ENCODE peak calls at places on chromosomes 13 and 19, in nine cellular contexts. J is pancreas; H is HepG2; W is CD8-positive, alpha-beta T cell; G is colonic mucosa; U is aorta; F is psoas muscle; K is adipocyte; O is ovary. A is an unnamed sample. For H3K4me1, the result is how much of the 10 kb centered on the place peaks cover.

GRCh38 chr19:45768644-45769053 is 403 bp downstream of the SIX5 start:
- DNase-seq in F (no peak), O (no peak), W (peak), J (peak), K (peak), H (no peak), U (peak), G (no peak), A (no peak)

GRCh38 chr13:27455331-27455855 is 5.0 kb upstream of the MTIF3 start:
- DNase-seq in O (no peak), W (no peak), U (no peak), K (peak), G (no peak), J (no peak), F (no peak), H (no peak), A (no peak)

GRCh38 chr13:21556051-21556450 is 47.9 kb downstream of the MICU2 start:
- DNase-seq in K (peak), G (no peak), W (no peak), U (no peak), O (no peak), J (no peak), F (no peak), H (no peak), A (no peak)

GRCh38 chr19:9913237-9914000 is 22.9 kb downstream of the OLFM2 start:
- DNase-seq in K (peak), J (peak), U (no peak), O (no peak), H (no peak), G (no peak), W (no peak), F (no peak), A (no peak)

GRCh38 chr19:15253513-15253912 is 21.3 kb upstream of the EPHX3 start:
- DNase-seq in H (no peak), W (no peak), G (no peak), J (no peak), U (no peak), F (no peak), K (no peak), O (no peak), A (peak)

GRCh38 chr19:49744946-49745381 is 18.1 kb downstream of the TSKS start:
- DNase-seq in W (no peak), J (no peak), U (no peak), K (no peak), O (no peak), G (no peak), H (no peak), F (no peak), A (no peak)

GRCh38 chr19:11649941-11650340 is 52.7 kb downstream of the ZNF627 start:
- DNase-seq in F (no peak), W (no peak), K (peak), U (no peak), O (no peak), J (no peak), G (no peak), H (no peak), A (no peak)

GRCh38 chr19:43315851-43316250 is 37.6 kb upstream of the CD177 start:
- DNase-seq in F (no peak), G (no peak), K (no peak), O (no peak), H (no peak), U (no peak), J (no peak), W (no peak), A (no peak)

GRCh38 chr19:10516671-10517286 is 468 bp downstream of the S1PR5 start:
- DNase-seq in O (no peak), G (no peak), F (no peak), U (no peak), H (no peak), W (peak), K (peak), J (no peak), A (no peak)

GRCh38 chr13:94707400-94708021 is 4.8 kb downstream of the SOX21 start:
- DNase-seq in U (no peak), K (no peak), J (no peak), H (no peak), G (no peak), W (no peak), O (no peak), F (no peak), A (no peak)

GRCh38 chr19:47229674-47230121 is 1.3 kb downstream of the BBC3 start:
- DNase-seq in F (no peak), K (peak), J (no peak), H (no peak), W (peak), G (peak), U (no peak), O (no peak), A (no peak)

GRCh38 chr13:78596701-78597550 is 6.4 kb downstream of the POU4F1 start:
- DNase-seq in F (no peak), H (no peak), U (peak), W (no peak), J (no peak), K (no peak), G (no peak), O (no peak), A (no peak)

GRCh38 chr19:41887711-41888382 is 4.9 kb downstream of the ARHGEF1 start:
- DNase-seq in F (no peak), H (peak), U (no peak), J (peak), G (peak), K (no peak), W (peak), O (no peak), A (no peak)

GRCh38 chr13:59332966-59333365 is 830.8 kb downstream of the DIAPH3 start:
- DNase-seq in J (no peak), W (no peak), U (no peak), G (no peak), H (no peak), F (no peak), K (no peak), O (no peak), A (no peak)

GRCh38 chr19:51440846-51441409 is 17.3 kb downstream of the SIGLEC8 start:
- DNase-seq in K (no peak), J (no peak), H (no peak), O (no peak), U (no peak), F (no peak), W (peak), G (no peak), A (no peak)

GRCh38 chr13:21053231-21053630 is 8.2 kb downstream of the LATS2 start:
- DNase-seq in W (no peak), F (no peak), J (no peak), K (no peak), U (no peak), H (no peak), G (no peak), O (no peak), A (peak)

GRCh38 chr13:40814803-40815202 is 25.4 kb downstream of the SLC25A15 start:
- DNase-seq in K (peak), U (no peak), G (no peak), W (no peak), J (no peak), O (no peak), F (no peak), H (no peak), A (no peak)

GRCh38 chr13:26465514-26465913 is 92.0 kb upstream of the WASF3 start:
- DNase-seq in F (no peak), W (no peak), G (no peak), J (no peak), H (no peak), U (no peak), K (no peak), O (no peak), A (no peak)

GRCh38 chr13:97855570-97855970 is 97.9 kb upstream of the IPO5 start:
- DNase-seq in J (no peak), U (no peak), G (peak), F (no peak), K (peak), H (peak), W (no peak), O (peak), A (no peak)

GRCh38 chr19:8209965-8210659 is 942 bp downstream of the CERS4 start:
- DNase-seq in K (no peak), W (no peak), G (no peak), F (no peak), U (no peak), H (no peak), O (no peak), J (no peak), A (no peak)

GRCh38 chr13:48600374-48601364 is 53.1 kb upstream of the CYSLTR2 start:
- DNase-seq in G (no peak), H (peak), F (no peak), K (peak), O (no peak), J (no peak), W (no peak), U (no peak), A (no peak)

GRCh38 chr19:5447700-5448311 is 7.4 kb upstream of the ZNRF4 start:
- DNase-seq in K (no peak), W (no peak), U (no peak), H (no peak), J (no peak), O (no peak), G (no peak), F (no peak), A (no peak)

GRCh38 chr19:45258862-45259261 is 7.8 kb downstream of the MARK4 start:
- DNase-seq in G (no peak), O (no peak), K (no peak), F (no peak), W (no peak), J (no peak), U (no peak), H (no peak), A (no peak)

GRCh38 chr19:34317311-34317927 is 47.6 kb upstream of the GPI start:
- DNase-seq in U (no peak), O (no peak), W (peak), H (no peak), J (no peak), K (no peak), F (no peak), G (peak), A (no peak)

GRCh38 chr19:4851551-4852290 is 15.7 kb downstream of the PLIN3 start:
- DNase-seq in G (peak), J (peak), W (peak), O (peak), U (peak), H (peak), K (peak), F (peak), A (peak)

GRCh38 chr13:23631676-23632622 is 61.7 kb downstream of the TNFRSF19 start:
- DNase-seq in H (peak), J (no peak), G (no peak), K (no peak), O (no peak), W (no peak), U (no peak), F (no peak), A (no peak)
- H3K4me1 ChIP-seq in H (half or more), J (under half), G (under half), K (under half), O (under half), W (under half), U (under half), F (under half), A (under half)

DNA sequence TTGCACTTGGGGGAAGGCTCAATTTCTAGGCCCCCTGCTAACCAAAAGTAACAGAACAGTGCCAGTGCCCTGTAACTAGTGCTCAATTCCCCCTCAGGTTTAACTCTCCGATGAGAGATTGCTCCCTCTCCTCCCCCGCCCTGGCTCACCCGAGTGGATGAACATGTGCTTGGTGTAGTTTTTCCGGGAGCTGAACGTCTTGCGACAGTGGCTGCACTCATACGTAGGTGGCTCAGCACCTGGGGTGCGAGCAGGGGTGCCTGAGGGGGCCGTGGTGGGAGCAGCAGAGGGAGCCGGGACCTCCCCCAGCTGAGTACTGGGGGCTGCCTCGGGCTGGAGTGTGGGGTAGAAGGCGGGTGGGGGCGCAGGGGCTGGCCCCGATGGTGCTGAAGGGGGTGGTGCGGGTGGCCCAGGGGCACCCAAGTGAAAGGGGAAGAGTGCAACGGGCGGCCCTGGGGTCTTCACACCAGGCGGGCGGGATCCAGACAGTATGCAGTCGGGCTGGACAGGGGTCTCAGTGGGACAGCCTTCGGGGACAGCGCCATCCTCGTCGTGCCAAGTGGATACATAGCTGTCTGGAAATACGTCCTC is 3.3 kb downstream of the ZBTB45 start:
- DNase-seq in J (no peak), H (no peak), F (no peak), O (no peak), K (no peak), G (no peak), U (no peak), W (no peak), A (no peak)
- H3K4me1 ChIP-seq in J (under half), H (half or more), F (under half), O (under half), K (under half), G (under half), U (under half), W (under half), A (half or more)

GRCh38 chr19:13835791-13836723 is 40.8 kb downstream of the ZSWIM4 start:
- DNase-seq in G (peak), W (peak), K (no peak), F (peak), J (no peak), H (no peak), U (peak), O (no peak), A (peak)
- H3K4me1 ChIP-seq in G (under half), W (half or more), K (half or more), F (under half), J (under half), H (under half), U (under half), O (under half), A (under half)

GRCh38 chr13:113605461-113605860 is 20.9 kb downstream of the TFDP1 start:
- DNase-seq in H (no peak), U (no peak), O (no peak), J (no peak), G (no peak), K (no peak), F (no peak), W (no peak), A (no peak)
- H3K4me1 ChIP-seq in H (under half), U (under half), O (under half), J (under half), G (under half), K (under half), F (under half), W (under half), A (under half)

DNA sequence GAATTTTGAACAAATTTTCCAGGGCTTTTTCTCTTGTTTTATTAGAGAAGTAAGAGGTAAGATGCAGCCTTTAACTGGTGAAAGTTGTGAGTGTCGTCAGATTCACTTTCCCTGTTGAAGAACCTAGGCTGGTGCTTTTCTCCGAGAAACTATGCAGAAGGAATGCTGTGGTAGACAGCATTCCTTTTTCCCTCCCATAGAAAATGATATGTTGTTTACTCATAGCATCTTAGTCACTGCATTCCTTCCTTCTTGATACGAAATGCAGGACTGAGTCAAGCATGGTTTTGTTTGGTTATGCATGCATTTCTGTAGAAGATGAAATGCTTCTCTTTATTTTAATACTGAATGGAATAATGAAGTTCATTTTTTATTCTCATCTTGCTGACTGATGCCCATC is 3.4 kb downstream of the ITGBL1 start:
- DNase-seq in G (no peak), O (no peak), U (no peak), K (peak), W (no peak), H (no peak), J (no peak), F (no peak), A (no peak)
- H3K4me1 ChIP-seq in G (under half), O (under half), U (under half), K (under half), W (under half), H (under half), J (under half), F (under half), A (under half)

GRCh38 chr19:38277969-38278680 is 13.8 kb downstream of the SPINT2 start:
- DNase-seq in O (peak), K (no peak), W (no peak), H (no peak), G (no peak), J (no peak), U (peak), F (peak), A (no peak)
- H3K4me1 ChIP-seq in O (under half), K (under half), W (under half), H (under half), G (under half), J (under half), U (under half), F (under half), A (under half)

DNA sequence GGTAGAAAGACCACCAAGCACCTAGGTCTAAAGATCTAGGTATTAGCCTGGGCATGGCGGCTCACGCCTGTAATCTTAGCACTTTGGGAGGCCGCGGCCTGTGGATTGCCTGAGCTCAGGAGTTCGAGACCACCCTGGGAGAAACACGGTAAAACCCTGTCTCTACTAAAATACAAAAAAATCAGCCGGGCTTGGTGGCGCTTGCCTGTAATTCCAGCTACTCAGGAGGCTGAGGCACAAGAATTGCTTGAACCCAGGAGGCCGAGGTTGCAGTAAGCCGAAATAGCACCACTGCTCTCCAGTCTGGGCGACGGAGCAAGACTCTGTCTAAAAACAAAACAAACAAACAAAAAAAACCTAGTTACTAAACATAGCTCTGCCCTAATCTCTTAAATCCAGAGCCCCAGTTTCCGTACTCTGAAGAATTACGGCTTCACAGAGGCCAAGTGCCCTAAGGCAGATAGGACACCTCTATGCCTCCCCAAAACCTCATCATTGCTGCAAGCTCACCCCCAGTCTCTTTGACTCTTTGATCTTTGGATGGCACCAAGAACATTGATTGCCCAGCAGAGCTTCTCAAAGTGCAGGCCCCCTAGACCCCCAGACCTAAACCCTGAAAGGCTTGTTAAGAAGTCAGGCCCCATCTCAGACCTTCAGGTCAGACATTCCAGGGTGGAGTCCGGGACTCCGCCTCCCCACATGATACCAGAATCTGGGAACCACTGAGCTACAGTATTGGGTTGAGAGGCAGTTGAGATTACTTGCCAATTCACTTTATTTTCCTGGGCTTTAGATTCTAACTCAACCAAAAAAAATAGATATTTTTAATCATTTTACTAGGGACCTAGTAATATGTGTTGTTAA is 2.8 kb downstream of the COL4A2 start:
- DNase-seq in W (no peak), U (no peak), O (no peak), F (no peak), J (no peak), G (no peak), H (no peak), K (no peak), A (peak)
- H3K4me1 ChIP-seq in W (under half), U (under half), O (under half), F (under half), J (under half), G (under half), H (under half), K (half or more), A (half or more)

GRCh38 chr13:31898383-31899071 is 133.0 kb upstream of the FRY start:
- DNase-seq in K (no peak), W (no peak), G (no peak), F (no peak), O (no peak), U (no peak), J (no peak), H (no peak), A (no peak)

GRCh38 chr13:31904941-31905824 is 126.4 kb upstream of the FRY start:
- DNase-seq in H (no peak), G (no peak), J (no peak), F (no peak), U (no peak), O (no peak), W (no peak), K (no peak), A (no peak)

GRCh38 chr13:31901985-31902384 is 129.6 kb upstream of the FRY start:
- DNase-seq in O (no peak), H (no peak), W (no peak), K (peak), J (no peak), U (no peak), G (no peak), F (no peak), A (no peak)

GRCh38 chr13:31905896-31906295 is 125.7 kb upstream of the FRY start:
- DNase-seq in H (no peak), K (no peak), J (no peak), O (no peak), U (no peak), W (no peak), G (no peak), F (no peak), A (no peak)

GRCh38 chr13:31903072-31903815 is 128.3 kb upstream of the FRY start:
- DNase-seq in W (no peak), G (no peak), K (no peak), O (no peak), F (no peak), H (no peak), J (no peak), U (no peak), A (no peak)
- H3K4me1 ChIP-seq in W (under half), G (under half), K (under half), O (under half), F (under half), H (under half), J (under half), U (under half), A (under half)

DNA sequence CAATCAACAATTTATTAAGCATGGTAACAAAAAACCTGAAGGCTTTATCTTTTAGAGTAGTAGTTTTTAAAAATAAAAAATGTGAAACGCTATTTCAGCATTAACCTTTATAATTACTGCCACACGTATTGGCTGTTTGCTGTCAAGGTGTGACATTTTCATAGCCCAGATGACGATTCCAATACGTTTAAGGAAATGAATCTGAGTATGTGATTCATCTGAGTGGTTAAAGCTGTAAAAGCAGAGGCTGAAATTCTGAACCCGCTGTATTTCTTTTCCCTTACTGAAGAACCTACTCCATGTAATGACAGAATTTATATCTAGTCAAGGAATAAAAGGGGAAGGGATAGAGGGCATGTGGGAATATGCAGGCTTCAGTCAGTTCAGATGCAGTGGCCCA is 166.0 kb downstream of the LMO7 start:
- DNase-seq in K (no peak), G (no peak), W (no peak), O (no peak), U (no peak), J (no peak), H (no peak), F (no peak), A (no peak)
- H3K4me1 ChIP-seq in K (under half), G (under half), W (under half), O (under half), U (under half), J (under half), H (under half), F (under half), A (under half)

A was measured in tibial artery.